ENCODE peak calls at places on chromosomes 11 and 22, in four cellular contexts. S is H1, N is K562, V is HepG2. Z is an unnamed sample.

GRCh38 chr22:43239102-43239875 is 52.4 kb upstream of the TTLL12 start:
- DNase-seq in S (no peak), V (no peak), N (no peak), Z (no peak)

GRCh38 chr11:73859671-73860070 is 17.0 kb downstream of the COA4 start:
- DNase-seq in N (no peak), V (no peak), S (no peak), Z (no peak)

GRCh38 chr11:77213589-77214428 is 85.8 kb downstream of the MYO7A start:
- DNase-seq in V (no peak), N (no peak), S (no peak), Z (no peak)

GRCh38 chr11:49995559-49995958 is 13.2 kb upstream of the OR4C12 start:
- DNase-seq in S (peak; percentile 71), V (peak; percentile 73), N (peak; percentile 19), Z (no peak)

GRCh38 chr11:69841859-69842698 is 22.9 kb upstream of the FGF3 start:
- DNase-seq in N (peak; percentile 46), V (no peak), S (peak; percentile 63), Z (no peak)

GRCh38 chr11:16986434-16987204 is 27.6 kb downstream of the PLEKHA7 start:
- DNase-seq in N (no peak), V (no peak), S (no peak), Z (peak; percentile 75)

GRCh38 chr22:39253427-39254070 is 8.8 kb upstream of the PDGFB start:
- DNase-seq in S (no peak), V (no peak), N (peak; percentile 70), Z (no peak)

GRCh38 chr11:57491371-57492061 is 24.0 kb downstream of the SLC43A1 start:
- DNase-seq in V (peak; percentile 38), N (peak; percentile 76), S (peak; percentile 90), Z (no peak)

GRCh38 chr11:9367551-9367950 is 16.9 kb upstream of the IPO7 start:
- DNase-seq in V (no peak), S (no peak), N (no peak), Z (no peak)

GRCh38 chr11:90704510-90704909 is 481.7 kb upstream of the CHORDC1 start:
- DNase-seq in N (no peak), V (no peak), S (no peak), Z (no peak)

GRCh38 chr11:122673706-122674105 is 18.2 kb downstream of the UBASH3B start:
- DNase-seq in N (no peak), V (no peak), S (no peak), Z (no peak)

GRCh38 chr22:20094158-20094807 is 14.2 kb downstream of the DGCR8 start:
- DNase-seq in N (no peak), V (no peak), S (no peak), Z (no peak)

GRCh38 chr22:21446827-21447690 is 20.1 kb upstream of the TMEM191C start:
- DNase-seq in N (no peak), S (peak; percentile 31), V (no peak), Z (no peak)

GRCh38 chr11:111777094-111778046 is 11.2 kb upstream of the PPP2R1B start:
- DNase-seq in N (peak; percentile 67), V (peak; percentile 82), S (no peak), Z (peak; percentile 52)

GRCh38 chr11:64138413-64138812 is 27.5 kb downstream of the MACROD1 start:
- DNase-seq in V (no peak), S (no peak), N (no peak), Z (no peak)

GRCh38 chr11:64139045-64139444 is 26.9 kb downstream of the MACROD1 start:
- DNase-seq in S (no peak), V (no peak), N (no peak), Z (no peak)

GRCh38 chr11:64144587-64145295 is 21.2 kb downstream of the MACROD1 start:
- DNase-seq in V (no peak), S (no peak), N (no peak), Z (no peak)

GRCh38 chr11:64140101-64140500 is 25.8 kb downstream of the MACROD1 start:
- DNase-seq in V (no peak), S (no peak), N (no peak), Z (no peak)

GRCh38 chr11:64141081-64141783 is 24.7 kb downstream of the MACROD1 start:
- DNase-seq in V (no peak), N (no peak), S (no peak), Z (no peak)
- TF ChIP-seq HDAC6 in V (no peak), N (no peak), S (no peak), Z (no peak)

GRCh38 chr22:24500251-24500820 is 5.2 kb downstream of the UPB1 start:
- DNase-seq in N (no peak), V (peak; percentile 66), S (no peak), Z (no peak)
- TF ChIP-seq HDAC6 in N (no peak), V (no peak), S (no peak), Z (no peak)

DNA sequence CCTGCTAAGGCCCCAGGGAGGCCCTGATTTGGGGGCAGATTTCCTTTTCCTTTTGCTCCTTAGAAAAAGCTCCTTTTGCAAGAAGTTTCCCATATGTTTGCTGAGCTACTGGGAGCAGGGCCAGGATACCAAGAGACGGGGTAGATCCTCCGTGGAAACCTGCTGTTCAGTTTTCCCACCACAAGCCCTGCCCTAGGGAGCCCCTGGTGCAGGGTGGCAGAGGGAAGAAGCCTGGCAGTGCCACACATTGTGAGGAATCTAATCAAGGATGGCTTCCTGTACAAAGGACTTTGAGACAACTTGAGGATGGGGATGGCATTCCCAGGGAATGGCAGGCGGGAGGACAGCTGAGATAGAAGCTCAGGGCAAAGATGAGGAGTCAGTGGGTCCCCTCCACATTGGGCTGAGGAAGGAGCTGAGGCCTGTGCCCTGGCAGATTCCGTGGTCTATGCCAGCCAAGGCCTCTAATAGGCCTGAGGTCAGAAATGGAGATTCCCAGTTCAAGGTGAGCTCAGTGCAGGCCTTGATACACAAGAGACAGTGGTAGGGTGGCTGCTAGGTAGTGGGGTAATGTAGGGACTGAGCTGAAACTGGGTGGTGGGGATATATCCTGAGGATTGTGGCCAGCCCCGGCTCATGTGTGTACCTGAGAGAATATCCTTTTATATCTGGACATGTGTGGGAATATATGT is 15.0 kb downstream of the TUB start:
- DNase-seq in V (no peak), S (no peak), N (no peak), Z (no peak)
- TF ChIP-seq HDAC6 in V (no peak), S (no peak), N (no peak), Z (no peak)

DNA sequence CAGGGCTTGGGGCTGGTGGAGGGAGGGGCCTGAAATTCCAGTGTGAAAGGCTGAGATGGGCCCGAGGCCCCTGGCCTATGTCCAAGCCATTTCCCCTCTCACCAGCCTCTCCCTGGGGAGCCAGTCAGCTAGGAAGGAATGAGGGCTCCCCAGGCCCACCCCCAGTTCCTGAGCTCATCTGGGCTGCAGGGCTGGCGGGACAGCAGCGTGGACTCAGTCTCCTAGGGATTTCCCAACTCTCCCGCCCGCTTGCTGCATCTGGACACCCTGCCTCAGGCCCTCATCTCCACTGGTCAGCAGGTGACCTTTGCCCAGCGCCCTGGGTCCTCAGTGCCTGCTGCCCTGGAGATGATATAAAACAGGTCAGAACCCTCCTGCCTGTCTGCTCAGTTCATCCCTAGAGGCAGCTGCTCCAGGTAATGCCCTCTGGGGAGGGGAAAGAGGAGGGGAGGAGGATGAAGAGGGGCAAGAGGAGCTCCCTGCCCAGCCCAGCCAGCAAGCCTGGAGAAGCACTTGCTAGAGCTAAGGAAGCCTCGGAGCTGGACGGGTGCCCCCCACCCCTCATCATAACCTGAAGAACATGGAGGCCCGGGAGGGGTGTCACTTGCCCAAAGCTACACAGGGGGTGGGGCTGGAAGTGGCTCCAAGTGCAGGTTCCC is at the start of gene APOC3:
- DNase-seq in S (no peak), V (peak; percentile 85), N (no peak), Z (no peak)
- TF ChIP-seq HDAC6 in S (no peak), V (no peak), N (no peak), Z (no peak)

DNA sequence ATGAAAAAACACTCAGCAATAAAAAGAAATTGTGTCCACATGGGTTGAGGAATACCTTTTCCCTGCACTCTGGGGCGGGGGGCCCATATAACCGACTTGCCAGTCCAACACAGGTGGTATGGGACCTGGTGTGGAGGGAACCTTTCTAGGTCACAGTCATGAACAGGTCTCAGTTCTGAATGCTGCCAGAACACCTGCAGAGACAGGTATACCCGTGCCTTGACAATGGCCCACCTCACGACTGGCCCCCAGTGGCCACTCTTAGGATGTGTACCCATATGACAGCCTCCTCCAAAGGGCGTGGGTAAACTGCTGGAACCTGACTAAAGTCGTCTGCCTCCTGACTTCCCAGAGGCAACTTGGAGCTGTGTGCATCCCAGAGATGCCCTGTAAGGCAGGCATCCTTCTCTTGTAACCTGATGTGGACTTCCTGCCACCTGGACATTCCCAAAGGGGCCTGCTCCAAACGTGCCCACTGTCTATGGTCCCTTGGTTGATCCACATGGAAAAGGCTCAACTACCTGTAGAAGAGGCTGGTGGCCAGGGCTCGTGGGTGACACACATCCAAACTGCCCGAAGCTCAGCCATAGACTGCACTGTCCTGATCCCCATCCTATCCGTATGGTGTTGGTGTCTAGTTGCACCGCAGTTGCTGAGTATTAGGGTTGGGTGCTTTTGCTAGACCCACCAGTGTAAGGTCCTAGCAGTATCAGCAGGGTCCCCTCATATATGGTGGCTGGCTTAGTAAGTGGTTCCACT is 859.3 kb downstream of the BRD1 start:
- DNase-seq in N (no peak), V (peak; percentile 23), S (peak; percentile 66), Z (no peak)
- TF ChIP-seq HDAC6 in N (no peak), V (no peak), S (no peak), Z (no peak)